ENCODE peak calls at places on chromosomes 4 and X, in four cellular contexts. One of them, this sample, is unnamed.

GRCh38 chr4:164700471-164700870 is 53.5 kb upstream of the SMIM31 start:
- DNase-seq in nephron progenitor cell: peak
- DNase-seq in astrocyte of the spinal cord: no peak
- DNase-seq in AG09319: no peak
- DNase-seq in this sample: no peak

GRCh38 chrX:39764441-39764914 is 333.3 kb downstream of the BCOR start:
- DNase-seq in astrocyte of the spinal cord: peak
- DNase-seq in AG09319: no peak
- DNase-seq in nephron progenitor cell: no peak
- DNase-seq in this sample: no peak

GRCh38 chr4:173270312-173271027 is 63.7 kb downstream of the HMGB2 start:
- DNase-seq in astrocyte of the spinal cord: peak
- DNase-seq in nephron progenitor cell: no peak
- DNase-seq in AG09319: no peak
- DNase-seq in this sample: no peak

GRCh38 chr4:119733431-119733830 is 104.8 kb upstream of the PDE5A start:
- DNase-seq in nephron progenitor cell: no peak
- DNase-seq in AG09319: no peak
- DNase-seq in astrocyte of the spinal cord: peak
- DNase-seq in this sample: no peak

GRCh38 chr4:26144526-26145167 is 176.2 kb upstream of the RBPJ start:
- DNase-seq in astrocyte of the spinal cord: peak
- DNase-seq in nephron progenitor cell: no peak
- DNase-seq in AG09319: no peak
- DNase-seq in this sample: no peak

GRCh38 chrX:129158505-129158904 is 364.8 kb downstream of the SMARCA1 start:
- DNase-seq in AG09319: no peak
- DNase-seq in astrocyte of the spinal cord: no peak
- DNase-seq in nephron progenitor cell: no peak
- DNase-seq in this sample: no peak

GRCh38 chr4:3420956-3421355 is 20.8 kb upstream of the HGFAC start:
- DNase-seq in AG09319: no peak
- DNase-seq in nephron progenitor cell: no peak
- DNase-seq in astrocyte of the spinal cord: no peak
- DNase-seq in this sample: no peak

GRCh38 chr4:40656221-40656863 is 26.7 kb upstream of the RBM47 start:
- DNase-seq in astrocyte of the spinal cord: no peak
- DNase-seq in nephron progenitor cell: no peak
- DNase-seq in AG09319: no peak
- DNase-seq in this sample: peak

GRCh38 chr4:129063640-129064039 is 29.7 kb downstream of the SCLT1 start:
- DNase-seq in AG09319: no peak
- DNase-seq in astrocyte of the spinal cord: no peak
- DNase-seq in nephron progenitor cell: no peak
- DNase-seq in this sample: no peak

GRCh38 chr4:15873117-15873516 is 65.4 kb downstream of the FGFBP1 start:
- DNase-seq in astrocyte of the spinal cord: no peak
- DNase-seq in nephron progenitor cell: no peak
- DNase-seq in AG09319: no peak
- DNase-seq in this sample: no peak
- TF ChIP-seq CTCF in astrocyte of the spinal cord: no peak
- TF ChIP-seq CTCF in nephron progenitor cell: no peak
- TF ChIP-seq CTCF in AG09319: no peak
- TF ChIP-seq CTCF in this sample: no peak

DNA sequence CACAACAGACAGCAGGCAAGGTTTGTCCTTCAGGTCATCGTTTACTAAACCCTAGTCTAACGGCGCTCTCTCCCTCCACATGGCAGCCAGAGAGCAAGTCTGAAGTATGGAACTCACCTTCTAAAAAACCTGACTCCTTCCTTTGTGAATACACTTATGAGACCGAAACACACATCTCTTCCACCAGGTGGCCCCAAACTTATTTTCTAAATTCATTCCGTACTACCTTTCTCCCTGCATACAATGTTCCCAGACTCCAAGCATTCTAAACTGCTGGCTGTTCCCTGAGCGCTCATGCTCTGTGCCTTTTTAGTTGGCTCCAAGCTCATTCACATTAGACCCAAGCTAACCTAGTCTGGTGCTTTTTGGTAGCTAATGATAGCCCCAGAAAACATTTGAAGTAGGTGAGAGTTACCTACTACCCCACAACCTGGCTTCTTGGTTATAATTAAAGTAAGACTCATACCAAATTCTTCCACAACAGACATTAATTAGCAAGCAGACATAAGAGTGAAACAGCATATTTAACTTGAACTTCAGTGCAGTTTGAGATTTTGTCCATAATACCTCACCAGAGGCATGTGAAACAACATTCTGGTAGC is 67.6 kb upstream of the DCLK2 start:
- DNase-seq in astrocyte of the spinal cord: peak
- DNase-seq in AG09319: no peak
- DNase-seq in nephron progenitor cell: peak
- DNase-seq in this sample: no peak
- TF ChIP-seq CTCF in astrocyte of the spinal cord: peak
- TF ChIP-seq CTCF in AG09319: peak
- TF ChIP-seq CTCF in nephron progenitor cell: peak
- TF ChIP-seq CTCF in this sample: no peak

GRCh38 chrX:29911673-29912072 is 303.7 kb upstream of the MAGEB2 start:
- DNase-seq in AG09319: no peak
- DNase-seq in astrocyte of the spinal cord: no peak
- DNase-seq in nephron progenitor cell: no peak
- DNase-seq in this sample: no peak
- TF ChIP-seq CTCF in AG09319: peak
- TF ChIP-seq CTCF in astrocyte of the spinal cord: no peak
- TF ChIP-seq CTCF in nephron progenitor cell: no peak
- TF ChIP-seq CTCF in this sample: no peak

DNA sequence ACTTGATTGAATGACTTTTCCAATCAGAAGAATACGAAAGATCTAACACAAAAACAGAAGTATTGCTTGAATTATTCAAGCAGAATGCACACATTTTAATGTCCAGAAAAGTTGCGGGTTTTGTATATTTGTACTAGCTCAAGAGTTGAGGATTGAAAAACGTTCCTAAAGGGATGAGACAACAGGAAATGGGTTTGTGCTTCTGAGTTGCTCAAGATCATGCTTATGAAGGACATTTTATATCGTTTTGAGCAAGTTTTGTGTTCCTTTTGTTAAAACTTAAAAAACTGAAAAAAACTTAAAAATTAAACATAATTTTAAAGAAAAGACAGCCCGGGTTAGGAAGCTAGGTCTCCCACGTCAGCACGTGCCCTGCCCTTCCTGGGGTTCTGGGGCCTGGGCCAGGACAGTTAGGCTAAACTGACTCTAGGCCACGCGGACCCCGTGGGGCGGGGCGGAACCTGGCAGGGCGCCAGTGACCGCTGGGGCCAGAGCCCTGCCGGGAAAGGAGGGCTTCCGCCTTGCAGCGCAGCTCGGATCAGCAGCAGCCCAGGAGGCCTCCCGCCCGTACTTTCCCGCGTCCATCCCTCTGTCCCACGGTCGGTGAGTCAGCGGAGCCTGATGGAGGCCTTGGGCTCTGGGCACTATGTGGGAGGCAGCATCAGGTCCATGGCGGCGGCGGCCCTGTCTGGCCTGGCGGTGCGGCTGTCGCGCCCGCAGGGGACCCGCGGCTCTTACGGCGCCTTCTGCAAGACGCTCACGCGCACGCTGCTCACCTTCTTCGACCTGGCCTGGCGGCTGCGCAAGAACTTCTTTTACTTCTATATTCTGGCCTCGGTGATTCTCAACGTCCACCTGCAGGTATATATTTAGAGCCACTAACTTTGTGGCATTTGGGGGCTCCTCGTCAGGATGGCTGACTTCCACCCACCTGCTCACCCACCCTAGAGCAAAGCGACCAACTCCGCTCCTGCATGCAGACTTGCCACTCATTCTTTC is at the start of gene SMIM10:
- DNase-seq in nephron progenitor cell: peak
- DNase-seq in astrocyte of the spinal cord: peak
- DNase-seq in AG09319: peak
- DNase-seq in this sample: peak
- TF ChIP-seq CTCF in nephron progenitor cell: no peak
- TF ChIP-seq CTCF in astrocyte of the spinal cord: no peak
- TF ChIP-seq CTCF in AG09319: no peak
- TF ChIP-seq CTCF in this sample: no peak